ENCODE peak calls at places on chromosomes 16 and 17, in five cellular contexts. One of them, this sample, is unnamed.

GRCh38 chr17:55430531-55431228 is 9.0 kb upstream of the MMD start:
- DNase-seq in upper lobe of left lung: no peak
- DNase-seq in thoracic aorta: no peak
- DNase-seq in brain microvascular endothelial cell: no peak
- DNase-seq in fibroblast of mammary gland: peak; percentile 40
- DNase-seq in this sample: no peak

GRCh38 chr16:74521691-74522090 is 85.2 kb downstream of the GLG1 start:
- DNase-seq in upper lobe of left lung: no peak
- DNase-seq in thoracic aorta: no peak
- DNase-seq in brain microvascular endothelial cell: peak; percentile 63
- DNase-seq in fibroblast of mammary gland: peak; percentile 57
- DNase-seq in this sample: peak; percentile 43

GRCh38 chr17:80647746-80648145 is 103.1 kb downstream of the RPTOR start:
- DNase-seq in upper lobe of left lung: no peak
- DNase-seq in thoracic aorta: no peak
- DNase-seq in brain microvascular endothelial cell: peak; percentile 92
- DNase-seq in fibroblast of mammary gland: peak; percentile 97
- DNase-seq in this sample: peak; percentile 86

GRCh38 chr16:12500771-12501170 is 302.9 kb downstream of the CPPED1 start:
- DNase-seq in upper lobe of left lung: no peak
- DNase-seq in thoracic aorta: no peak
- DNase-seq in brain microvascular endothelial cell: no peak
- DNase-seq in fibroblast of mammary gland: no peak
- DNase-seq in this sample: no peak

GRCh38 chr16:81335669-81336068 is 20.9 kb downstream of the GAN start:
- DNase-seq in upper lobe of left lung: no peak
- DNase-seq in thoracic aorta: no peak
- DNase-seq in brain microvascular endothelial cell: no peak
- DNase-seq in fibroblast of mammary gland: peak; percentile 19
- DNase-seq in this sample: no peak

GRCh38 chr17:3818786-3819185 is 17.8 kb upstream of the ITGAE start:
- DNase-seq in upper lobe of left lung: no peak
- DNase-seq in thoracic aorta: no peak
- DNase-seq in brain microvascular endothelial cell: no peak
- DNase-seq in fibroblast of mammary gland: no peak
- DNase-seq in this sample: no peak

GRCh38 chr17:65560628-65561371 is 648 bp downstream of the AXIN2 start:
- DNase-seq in upper lobe of left lung: peak; percentile 95
- DNase-seq in thoracic aorta: peak; percentile 58
- DNase-seq in brain microvascular endothelial cell: peak; percentile 76
- DNase-seq in fibroblast of mammary gland: peak; percentile 84
- DNase-seq in this sample: peak; percentile 63

GRCh38 chr17:50180593-50180992 is 14.8 kb downstream of the SGCA start:
- DNase-seq in upper lobe of left lung: peak; percentile 59
- DNase-seq in thoracic aorta: no peak
- DNase-seq in brain microvascular endothelial cell: peak; percentile 16
- DNase-seq in fibroblast of mammary gland: no peak
- DNase-seq in this sample: no peak

GRCh38 chr16:89064606-89065444 is 28.8 kb upstream of the ACSF3 start:
- DNase-seq in upper lobe of left lung: peak; percentile 70
- DNase-seq in thoracic aorta: no peak
- DNase-seq in brain microvascular endothelial cell: no peak
- DNase-seq in fibroblast of mammary gland: no peak
- DNase-seq in this sample: no peak
- TF ChIP-seq CTCF in upper lobe of left lung: no peak
- TF ChIP-seq CTCF in thoracic aorta: no peak
- TF ChIP-seq CTCF in brain microvascular endothelial cell: no peak
- TF ChIP-seq CTCF in fibroblast of mammary gland: no peak
- TF ChIP-seq CTCF in this sample: no peak

GRCh38 chr16:30535777-30536190 is 1.1 kb upstream of the ZNF747 start:
- DNase-seq in upper lobe of left lung: peak; percentile 73
- DNase-seq in thoracic aorta: no peak
- DNase-seq in brain microvascular endothelial cell: peak; percentile 55
- DNase-seq in fibroblast of mammary gland: peak; percentile 71
- DNase-seq in this sample: peak; percentile 64
- TF ChIP-seq CTCF in upper lobe of left lung: peak; percentile 62
- TF ChIP-seq CTCF in thoracic aorta: no peak
- TF ChIP-seq CTCF in brain microvascular endothelial cell: peak; percentile 83
- TF ChIP-seq CTCF in fibroblast of mammary gland: peak; percentile 66
- TF ChIP-seq CTCF in this sample: peak; percentile 65

DNA sequence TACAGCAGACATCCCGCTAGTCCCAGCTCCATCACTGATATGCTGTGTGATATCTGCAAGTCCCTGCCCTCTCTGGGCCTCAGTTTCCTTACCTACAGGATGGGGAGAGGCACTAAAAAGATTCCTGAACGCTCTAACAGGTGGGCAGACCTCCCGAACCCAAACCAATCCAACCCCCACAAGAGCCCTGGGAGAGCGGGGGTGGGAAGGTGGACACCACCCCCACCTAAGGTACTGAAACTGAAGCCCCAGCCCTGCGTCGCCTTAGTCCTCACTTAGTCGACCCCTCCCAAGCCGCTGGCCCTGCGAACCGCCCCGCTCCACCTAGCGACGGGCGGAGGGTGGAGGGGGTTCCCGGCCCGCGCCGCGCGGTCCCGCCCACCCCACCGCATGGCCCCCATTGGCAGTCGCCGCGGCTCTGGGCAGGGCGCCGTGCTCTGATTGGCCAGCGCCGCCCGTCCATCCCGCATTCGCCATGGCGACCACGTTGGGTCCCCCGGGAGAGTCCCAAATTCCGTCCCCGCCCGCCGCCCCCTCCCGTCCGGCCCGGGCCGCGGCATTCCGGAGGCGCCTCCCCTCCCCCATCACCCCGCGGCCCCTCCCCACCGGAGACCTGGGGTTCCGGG is 578 bp downstream of the CCDC102A start:
- DNase-seq in upper lobe of left lung: peak; percentile 100
- DNase-seq in thoracic aorta: peak; percentile 74
- DNase-seq in brain microvascular endothelial cell: peak; percentile 85
- DNase-seq in fibroblast of mammary gland: peak; percentile 79
- DNase-seq in this sample: peak; percentile 78
- TF ChIP-seq CTCF in upper lobe of left lung: peak; percentile 37
- TF ChIP-seq CTCF in thoracic aorta: no peak
- TF ChIP-seq CTCF in brain microvascular endothelial cell: peak; percentile 16
- TF ChIP-seq CTCF in fibroblast of mammary gland: no peak
- TF ChIP-seq CTCF in this sample: peak; percentile 41

GRCh38 chr16:1789643-1790045 is 3.9 kb downstream of the IGFALS start:
- DNase-seq in upper lobe of left lung: peak; percentile 79
- DNase-seq in thoracic aorta: no peak
- DNase-seq in brain microvascular endothelial cell: no peak
- DNase-seq in fibroblast of mammary gland: no peak
- DNase-seq in this sample: no peak
- TF ChIP-seq CTCF in upper lobe of left lung: no peak
- TF ChIP-seq CTCF in thoracic aorta: no peak
- TF ChIP-seq CTCF in brain microvascular endothelial cell: no peak
- TF ChIP-seq CTCF in fibroblast of mammary gland: no peak
- TF ChIP-seq CTCF in this sample: no peak